ENCODE peak calls at places on chromosomes 12 and 14, in seven cellular contexts. B is memory B cell; D is NCI-H1694 treated with DMSO at 0.1 percent for 48 hours; U is GM13977; Y is stimulated activated CD4-positive, alpha-beta T cell treated with anti-CD3 and anti-CD28 coated beads, Interleukin-12 subunit alpha, Interleukin-12 subunit beta, amount 100 ng/mL, for 48 hours; G is left lung; V is cardiac muscle cell. I is an unnamed sample.

GRCh38 chr12:26523708-26524150 is 309.3 kb downstream of the ITPR2 start:
- DNase-seq in B (no peak), D (no peak), U (no peak), Y (no peak), G (peak; percentile 91), V (no peak), I (no peak)

GRCh38 chr14:34052658-34053014 is 101.8 kb upstream of the EGLN3 start:
- DNase-seq in B (no peak), D (no peak), U (no peak), Y (no peak), G (no peak), V (no peak), I (peak; percentile 59)

GRCh38 chr14:50230601-50231474 is 540 bp downstream of the SOS2 start:
- DNase-seq in B (peak; percentile 9), D (peak; percentile 11), U (peak; percentile 56), Y (peak; percentile 5), G (peak; percentile 66), V (peak; percentile 73), I (peak; percentile 55)

GRCh38 chr12:124392271-124392990 is 97.5 kb downstream of the RFLNA start:
- DNase-seq in B (no peak), D (no peak), U (peak; percentile 51), Y (no peak), G (peak; percentile 63), V (peak; percentile 24), I (peak; percentile 59)

GRCh38 chr12:62659457-62660295 is 193.1 kb downstream of the MON2 start:
- DNase-seq in B (no peak), D (no peak), U (no peak), Y (no peak), G (no peak), V (no peak), I (no peak)

GRCh38 chr14:51873221-51873893 is 12.9 kb downstream of the GNG2 start:
- DNase-seq in B (peak; percentile 34), D (peak; percentile 74), U (peak; percentile 60), Y (no peak), G (no peak), V (no peak), I (no peak)

GRCh38 chr14:106209745-106210144 is 683.4 kb downstream of the TMEM121 start:
- DNase-seq in B (no peak), D (no peak), U (no peak), Y (no peak), G (no peak), V (no peak), I (no peak)

GRCh38 chr12:130713581-130713991 is 2.5 kb downstream of the RIMBP2 start:
- DNase-seq in B (no peak), D (no peak), U (no peak), Y (no peak), G (no peak), V (no peak), I (no peak)

GRCh38 chr14:51473808-51474207 is 177.9 kb upstream of the FRMD6 start:
- DNase-seq in B (no peak), D (no peak), U (no peak), Y (no peak), G (no peak), V (no peak), I (no peak)

GRCh38 chr12:58302487-58303011 is 361.2 kb downstream of the ATP23 start:
- DNase-seq in B (no peak), D (no peak), U (no peak), Y (no peak), G (no peak), V (no peak), I (peak; percentile 82)

GRCh38 chr12:100435948-100436347 is 37.7 kb upstream of the NR1H4 start:
- DNase-seq in B (no peak), D (no peak), U (no peak), Y (no peak), G (no peak), V (no peak), I (no peak)

GRCh38 chr12:90102957-90103652 is 394.5 kb upstream of the ATP2B1 start:
- DNase-seq in B (peak; percentile 40), D (peak; percentile 9), U (peak; percentile 33), Y (no peak), G (no peak), V (peak; percentile 50), I (peak; percentile 69)

GRCh38 chr12:92226961-92227360 is 81.3 kb upstream of the BTG1 start:
- DNase-seq in B (no peak), D (no peak), U (no peak), Y (no peak), G (no peak), V (no peak), I (no peak)

GRCh38 chr14:99572173-99572999 is 31.6 kb downstream of the CCDC85C start:
- DNase-seq in B (no peak), D (no peak), U (no peak), Y (no peak), G (no peak), V (peak; percentile 47), I (no peak)

GRCh38 chr12:77153706-77154105 is 88.3 kb upstream of the E2F7 start:
- DNase-seq in B (no peak), D (no peak), U (no peak), Y (no peak), G (no peak), V (no peak), I (no peak)

GRCh38 chr12:25377475-25378179 is 126.9 kb upstream of the KRAS start:
- DNase-seq in B (no peak), D (no peak), U (no peak), Y (peak; percentile 13), G (no peak), V (no peak), I (no peak)

GRCh38 chr14:74638970-74639369 is 26.9 kb upstream of the LTBP2 start:
- DNase-seq in B (no peak), D (no peak), U (no peak), Y (no peak), G (no peak), V (no peak), I (no peak)

GRCh38 chr12:50453872-50454271 is 50.9 kb upstream of the DIP2B start:
- DNase-seq in B (no peak), D (no peak), U (no peak), Y (no peak), G (no peak), V (no peak), I (no peak)

GRCh38 chr14:103418508-103418818 is 33.2 kb downstream of the MARK3 start:
- DNase-seq in B (no peak), D (no peak), U (no peak), Y (no peak), G (no peak), V (no peak), I (no peak)

GRCh38 chr14:32400480-32400879 is 71.4 kb downstream of the AKAP6 start:
- DNase-seq in B (no peak), D (no peak), U (no peak), Y (no peak), G (no peak), V (no peak), I (no peak)

GRCh38 chr14:32481707-32482106 is 152.6 kb downstream of the AKAP6 start:
- DNase-seq in B (no peak), D (no peak), U (no peak), Y (no peak), G (no peak), V (no peak), I (no peak)